ENCODE peak calls at places on chromosomes 13 and 19, in ten cellular contexts. O is stimulated activated CD8-positive, alpha-beta memory T cell treated with anti-CD3 and anti-CD28 coated beads, Interleukin-4, amount 100 ng/mL, for 1 hour; S is activated CD8-positive, alpha-beta memory T cell treated with anti-CD3 and anti-CD28 coated beads, Interleukin-2, amount 50 U/mL, for 48 hours; U is GDM1; H is activated T-helper 1 cell treated with anti-CD3 and anti-CD28 coated beads, Interleukin-2, amount 50 U/mL, for 16 hours; V is SHP77; Q is AG20443; M is neural progenitor cell; A is NCI-H2081; W is mesendoderm. G is an unnamed sample.

GRCh38 chr19:42563352-42564210 is 31.1 kb downstream of the CEACAM8 start:
- DNase-seq in M (peak; percentile 71), A (peak; percentile 41), O (no peak), Q (peak; percentile 79), U (peak; percentile 32), V (peak; percentile 27), H (no peak), W (peak; percentile 76), S (no peak), G (no peak)

GRCh38 chr13:30681489-30682242 is 53.7 kb upstream of the ALOX5AP start:
- DNase-seq in S (no peak), V (no peak), W (no peak), A (peak; percentile 35), H (no peak), O (no peak), U (no peak), Q (peak; percentile 63), M (no peak), G (no peak)

GRCh38 chr19:43570174-43570791 is 5.0 kb downstream of the XRCC1 start:
- DNase-seq in V (peak; percentile 73), Q (no peak), W (no peak), M (no peak), O (no peak), U (no peak), S (no peak), A (peak; percentile 92), H (no peak), G (no peak)

GRCh38 chr13:33040116-33040515 is 23.9 kb downstream of the KL start:
- DNase-seq in M (no peak), V (no peak), A (no peak), W (no peak), Q (no peak), S (no peak), H (no peak), O (no peak), U (no peak), G (no peak)

GRCh38 chr19:6239871-6240676 is 39.7 kb downstream of the MLLT1 start:
- DNase-seq in S (no peak), M (peak; percentile 49), W (no peak), Q (no peak), U (no peak), O (no peak), A (no peak), V (no peak), H (no peak), G (no peak)

GRCh38 chr13:50168803-50169202 is 153.6 kb downstream of the KCNRG start:
- DNase-seq in U (no peak), V (no peak), S (no peak), O (no peak), M (no peak), W (no peak), A (no peak), Q (no peak), H (no peak), G (no peak)

GRCh38 chr13:26992951-26993490 is 178.6 kb downstream of the USP12 start:
- DNase-seq in M (no peak), A (no peak), S (no peak), O (no peak), U (no peak), H (no peak), V (no peak), Q (no peak), W (no peak), G (no peak)

GRCh38 chr19:44113784-44114390 is 688 bp downstream of the ZNF225 start:
- DNase-seq in H (no peak), S (peak; percentile 55), V (no peak), W (peak; percentile 15), A (no peak), O (no peak), M (peak; percentile 20), Q (peak; percentile 29), U (no peak), G (no peak)

GRCh38 chr19:35153701-35154534 is 617 bp upstream of the FXYD5 start:
- DNase-seq in M (peak; percentile 79), Q (peak; percentile 76), S (peak; percentile 89), U (peak; percentile 56), W (peak; percentile 53), H (peak; percentile 65), O (peak; percentile 46), A (no peak), V (no peak), G (no peak)

GRCh38 chr13:65719831-65720230 is 1510.3 kb downstream of the PCDH9 start:
- DNase-seq in A (no peak), W (no peak), S (no peak), Q (no peak), V (no peak), M (peak; percentile 8), U (no peak), O (no peak), H (no peak), G (no peak)

GRCh38 chr13:44649118-44649455 is 73.0 kb upstream of the TSC22D1 start:
- DNase-seq in Q (no peak), S (peak; percentile 56), V (no peak), A (no peak), U (no peak), W (peak; percentile 94), H (no peak), M (peak; percentile 31), O (no peak), G (no peak)

GRCh38 chr19:46355991-46356669 is 9.2 kb downstream of the PPP5C start:
- DNase-seq in V (no peak), O (no peak), M (no peak), U (no peak), H (no peak), A (no peak), Q (no peak), W (no peak), S (no peak), G (no peak)